ENCODE peak calls at places on chromosomes 11 and 22, in four cellular contexts. One of them, this sample, is unnamed.

GRCh38 chr11:118870396-118871343 is 13.0 kb upstream of the CXCR5 start:
- DNase-seq in amygdala: peak
- DNase-seq in hippocampal formation: peak
- DNase-seq in substantia nigra: peak
- DNase-seq in this sample: no peak

GRCh38 chr22:42371112-42371900 is 60.9 kb downstream of the NFAM1 start:
- DNase-seq in amygdala: no peak
- DNase-seq in hippocampal formation: no peak
- DNase-seq in substantia nigra: no peak
- DNase-seq in this sample: no peak

GRCh38 chr11:47378011-47378835 is at the start of gene SPI1:
- DNase-seq in amygdala: no peak
- DNase-seq in hippocampal formation: no peak
- DNase-seq in substantia nigra: peak
- DNase-seq in this sample: no peak

GRCh38 chr11:125941606-125942275 is 4.1 kb upstream of the VSIG10L2 start:
- DNase-seq in amygdala: no peak
- DNase-seq in hippocampal formation: no peak
- DNase-seq in substantia nigra: peak
- DNase-seq in this sample: peak

GRCh38 chr11:116826751-116827431 is 2.8 kb upstream of the APOC3 start:
- DNase-seq in amygdala: no peak
- DNase-seq in hippocampal formation: no peak
- DNase-seq in substantia nigra: no peak
- DNase-seq in this sample: no peak

GRCh38 chr11:84870486-84870885 is 756.7 kb downstream of the DLG2 start:
- DNase-seq in amygdala: no peak
- DNase-seq in hippocampal formation: no peak
- DNase-seq in substantia nigra: no peak
- DNase-seq in this sample: no peak

GRCh38 chr22:23065495-23066122 is 4.7 kb upstream of the GNAZ start:
- DNase-seq in amygdala: no peak
- DNase-seq in hippocampal formation: no peak
- DNase-seq in substantia nigra: no peak
- DNase-seq in this sample: no peak

GRCh38 chr22:20741634-20742581 is 32.0 kb upstream of the SERPIND1 start:
- DNase-seq in amygdala: no peak
- DNase-seq in hippocampal formation: peak
- DNase-seq in substantia nigra: no peak
- DNase-seq in this sample: peak

GRCh38 chr11:47523491-47524199 is 29.3 kb downstream of the CELF1 start:
- DNase-seq in amygdala: no peak
- DNase-seq in hippocampal formation: no peak
- DNase-seq in substantia nigra: no peak
- DNase-seq in this sample: no peak

GRCh38 chr11:124681421-124681820 is 7.7 kb downstream of the SPA17 start:
- DNase-seq in amygdala: no peak
- DNase-seq in hippocampal formation: no peak
- DNase-seq in substantia nigra: no peak
- DNase-seq in this sample: no peak

GRCh38 chr11:27722117-27722844 is 22.0 kb upstream of the BDNF start:
- DNase-seq in amygdala: no peak
- DNase-seq in hippocampal formation: no peak
- DNase-seq in substantia nigra: peak
- DNase-seq in this sample: no peak

GRCh38 chr22:26718905-26719304 is 61.5 kb downstream of the MIAT start:
- DNase-seq in amygdala: no peak
- DNase-seq in hippocampal formation: no peak
- DNase-seq in substantia nigra: no peak
- DNase-seq in this sample: no peak

GRCh38 chr11:67538823-67539505 is 15.7 kb upstream of the CABP2 start:
- DNase-seq in amygdala: no peak
- DNase-seq in hippocampal formation: no peak
- DNase-seq in substantia nigra: no peak
- DNase-seq in this sample: no peak

GRCh38 chr22:46828323-46829139 is 66.1 kb downstream of the TBC1D22A start:
- DNase-seq in amygdala: no peak
- DNase-seq in hippocampal formation: no peak
- DNase-seq in substantia nigra: no peak
- DNase-seq in this sample: no peak

GRCh38 chr11:73141309-73142127 is 600 bp downstream of the FCHSD2 start:
- DNase-seq in amygdala: no peak
- DNase-seq in hippocampal formation: peak
- DNase-seq in substantia nigra: peak
- DNase-seq in this sample: peak

GRCh38 chr11:48162197-48162886 is 54.3 kb upstream of the OR4B1 start:
- DNase-seq in amygdala: no peak
- DNase-seq in hippocampal formation: no peak
- DNase-seq in substantia nigra: no peak
- DNase-seq in this sample: no peak

GRCh38 chr22:32413715-32414114 is 1.7 kb upstream of the RTCB start:
- DNase-seq in amygdala: no peak
- DNase-seq in hippocampal formation: peak
- DNase-seq in substantia nigra: no peak
- DNase-seq in this sample: peak

This sample was measured in HEK293T.